ENCODE peak calls at places on chromosome 18, in five cellular contexts. X is left ventricle myocardium inferior; S is activated CD4-positive, alpha-beta T cell treated with anti-CD3 and anti-CD28 coated beads, Interleukin-2, amount 50 U/mL, for 48 hours; I is COR-L47; R is EH. O is an unnamed sample.

GRCh38 chr18:49734836-49735235 is 78.5 kb downstream of the ACAA2 start:
- DNase-seq in X (no peak), S (no peak), I (no peak), R (no peak), O (no peak)

GRCh38 chr18:61085751-61086150 is 247.5 kb upstream of the CDH20 start:
- DNase-seq in X (no peak), S (no peak), I (peak), R (no peak), O (no peak)

GRCh38 chr18:41871229-41872000 is 83.6 kb upstream of the PIK3C3 start:
- DNase-seq in X (no peak), S (no peak), I (no peak), R (peak), O (no peak)

GRCh38 chr18:29161429-29161828 is 984.5 kb upstream of the CDH2 start:
- DNase-seq in X (no peak), S (no peak), I (no peak), R (no peak), O (no peak)

GRCh38 chr18:56563568-56563967 is 74.8 kb downstream of the TXNL1 start:
- DNase-seq in X (no peak), S (no peak), I (peak), R (no peak), O (no peak)

GRCh38 chr18:50465211-50466153 is 90.6 kb downstream of the SKA1 start:
- DNase-seq in X (no peak), S (no peak), I (no peak), R (no peak), O (no peak)

GRCh38 chr18:48455555-48456478 is 46.6 kb upstream of the ZBTB7C start:
- DNase-seq in X (no peak), S (peak), I (no peak), R (peak), O (no peak)

GRCh38 chr18:79117380-79117779 is 48.2 kb downstream of the ATP9B start:
- DNase-seq in X (no peak), S (no peak), I (no peak), R (no peak), O (no peak)

GRCh38 chr18:13610517-13610916 is 115.8 kb downstream of the FAM210A start:
- DNase-seq in X (no peak), S (no peak), I (no peak), R (no peak), O (peak)

GRCh38 chr18:5430131-5430530 is 113.7 kb downstream of the EPB41L3 start:
- DNase-seq in X (no peak), S (no peak), I (no peak), R (no peak), O (no peak)

GRCh38 chr18:28177828-28178635 is 1.1 kb upstream of the CDH2 start:
- DNase-seq in X (peak), S (no peak), I (peak), R (peak), O (peak)

GRCh38 chr18:72375628-72376027 is 168.5 kb downstream of the CBLN2 start:
- DNase-seq in X (no peak), S (no peak), I (no peak), R (peak), O (no peak)

O was measured in dermis blood vessel endothelial cell.